ENCODE peak calls at places on chromosome 4, in four cellular contexts. One of them, this sample, is unnamed.

GRCh38 chr4:24856586-24856985 is 56.3 kb downstream of the CCDC149 start:
- DNase-seq in AG04449: no peak
- DNase-seq in AG10803: peak
- DNase-seq in mucosa of descending colon: no peak
- DNase-seq in this sample: peak

GRCh38 chr4:148444296-148445070 is 2.3 kb upstream of the NR3C2 start:
- DNase-seq in mucosa of descending colon: peak
- DNase-seq in AG10803: no peak
- DNase-seq in AG04449: no peak
- DNase-seq in this sample: no peak

GRCh38 chr4:6767725-6768538 is 14.6 kb upstream of the KIAA0232 start:
- DNase-seq in mucosa of descending colon: peak
- DNase-seq in AG04449: no peak
- DNase-seq in AG10803: no peak
- DNase-seq in this sample: no peak

GRCh38 chr4:70601422-70602039 is 9.5 kb downstream of the AMBN start:
- DNase-seq in AG04449: peak
- DNase-seq in mucosa of descending colon: peak
- DNase-seq in AG10803: peak
- DNase-seq in this sample: peak

GRCh38 chr4:158201310-158201709 is 9.0 kb upstream of the TMEM144 start:
- DNase-seq in AG10803: no peak
- DNase-seq in mucosa of descending colon: no peak
- DNase-seq in AG04449: no peak
- DNase-seq in this sample: no peak

GRCh38 chr4:87129681-87130080 is 90.7 kb downstream of the KLHL8 start:
- DNase-seq in AG04449: no peak
- DNase-seq in AG10803: no peak
- DNase-seq in mucosa of descending colon: no peak
- DNase-seq in this sample: no peak

GRCh38 chr4:170274616-170275015 is 184.9 kb upstream of the AADAT start:
- DNase-seq in AG04449: no peak
- DNase-seq in AG10803: no peak
- DNase-seq in mucosa of descending colon: no peak
- DNase-seq in this sample: no peak

GRCh38 chr4:21202959-21203358 is 502.7 kb downstream of the PACRGL start:
- DNase-seq in mucosa of descending colon: no peak
- DNase-seq in AG10803: no peak
- DNase-seq in AG04449: no peak
- DNase-seq in this sample: no peak

GRCh38 chr4:107913283-107913899 is 18.0 kb upstream of the CYP2U1 start:
- DNase-seq in AG04449: no peak
- DNase-seq in AG10803: peak
- DNase-seq in mucosa of descending colon: peak
- DNase-seq in this sample: peak

GRCh38 chr4:174550541-174550940 is 28.3 kb upstream of the HPGD start:
- DNase-seq in AG10803: no peak
- DNase-seq in mucosa of descending colon: no peak
- DNase-seq in AG04449: no peak
- DNase-seq in this sample: no peak

GRCh38 chr4:121338506-121338905 is 42.3 kb downstream of the QRFPR start:
- DNase-seq in AG10803: no peak
- DNase-seq in AG04449: no peak
- DNase-seq in mucosa of descending colon: no peak
- DNase-seq in this sample: no peak

GRCh38 chr4:154082760-154083530 is 294.1 kb upstream of the SFRP2 start:
- DNase-seq in AG10803: peak
- DNase-seq in AG04449: no peak
- DNase-seq in mucosa of descending colon: peak
- DNase-seq in this sample: no peak

GRCh38 chr4:40305329-40306193 is 29.6 kb upstream of the CHRNA9 start:
- DNase-seq in AG04449: no peak
- DNase-seq in mucosa of descending colon: no peak
- DNase-seq in AG10803: no peak
- DNase-seq in this sample: no peak

GRCh38 chr4:41598580-41598979 is 60.6 kb downstream of the LIMCH1 start:
- DNase-seq in AG10803: no peak
- DNase-seq in mucosa of descending colon: no peak
- DNase-seq in AG04449: no peak
- DNase-seq in this sample: no peak

GRCh38 chr4:169103966-169104412 is 93.9 kb upstream of the CBR4 start:
- DNase-seq in mucosa of descending colon: no peak
- DNase-seq in AG04449: no peak
- DNase-seq in AG10803: no peak
- DNase-seq in this sample: peak

GRCh38 chr4:125956281-125956680 is 641.5 kb downstream of the FAT4 start:
- DNase-seq in mucosa of descending colon: no peak
- DNase-seq in AG04449: no peak
- DNase-seq in AG10803: peak
- DNase-seq in this sample: no peak

GRCh38 chr4:176038789-176039188 is 26.9 kb upstream of the WDR17 start:
- DNase-seq in AG10803: no peak
- DNase-seq in AG04449: no peak
- DNase-seq in mucosa of descending colon: no peak
- DNase-seq in this sample: no peak

GRCh38 chr4:1050486-1051213 is 39.2 kb downstream of the FGFRL1 start:
- DNase-seq in AG10803: no peak
- DNase-seq in AG04449: no peak
- DNase-seq in mucosa of descending colon: peak
- DNase-seq in this sample: no peak

GRCh38 chr4:23533859-23534258 is 356.0 kb downstream of the PPARGC1A start:
- DNase-seq in mucosa of descending colon: no peak
- DNase-seq in AG10803: no peak
- DNase-seq in AG04449: no peak
- DNase-seq in this sample: no peak

GRCh38 chr4:121072080-121072835 is at the start of gene NDNF:
- DNase-seq in AG10803: peak
- DNase-seq in mucosa of descending colon: peak
- DNase-seq in AG04449: no peak
- DNase-seq in this sample: peak

GRCh38 chr4:145799225-145799624 is 119.3 kb downstream of the C4orf51 start:
- DNase-seq in mucosa of descending colon: no peak
- DNase-seq in AG04449: no peak
- DNase-seq in AG10803: no peak
- DNase-seq in this sample: no peak

GRCh38 chr4:184529283-184529682 is 54.9 kb upstream of the IRF2 start:
- DNase-seq in mucosa of descending colon: no peak
- DNase-seq in AG04449: no peak
- DNase-seq in AG10803: no peak
- DNase-seq in this sample: peak

GRCh38 chr4:155999743-156000142 is 46.1 kb upstream of the CTSO start:
- DNase-seq in AG10803: no peak
- DNase-seq in mucosa of descending colon: no peak
- DNase-seq in AG04449: no peak
- DNase-seq in this sample: peak
- TF ChIP-seq CTCF in AG10803: peak
- TF ChIP-seq CTCF in mucosa of descending colon: no peak
- TF ChIP-seq CTCF in AG04449: no peak
- TF ChIP-seq CTCF in this sample: peak

GRCh38 chr4:135368826-135369225 is 1167.2 kb upstream of the PABPC4L start:
- DNase-seq in mucosa of descending colon: no peak
- DNase-seq in AG10803: no peak
- DNase-seq in AG04449: no peak
- DNase-seq in this sample: peak

GRCh38 chr4:135372131-135372530 is 1170.5 kb upstream of the PABPC4L start:
- DNase-seq in AG10803: no peak
- DNase-seq in AG04449: no peak
- DNase-seq in mucosa of descending colon: no peak
- DNase-seq in this sample: no peak

GRCh38 chr4:135371137-135371536 is 1169.5 kb upstream of the PABPC4L start:
- DNase-seq in AG04449: no peak
- DNase-seq in AG10803: no peak
- DNase-seq in mucosa of descending colon: peak
- DNase-seq in this sample: no peak
- TF ChIP-seq CTCF in AG04449: no peak
- TF ChIP-seq CTCF in AG10803: no peak
- TF ChIP-seq CTCF in mucosa of descending colon: no peak
- TF ChIP-seq CTCF in this sample: no peak

DNA sequence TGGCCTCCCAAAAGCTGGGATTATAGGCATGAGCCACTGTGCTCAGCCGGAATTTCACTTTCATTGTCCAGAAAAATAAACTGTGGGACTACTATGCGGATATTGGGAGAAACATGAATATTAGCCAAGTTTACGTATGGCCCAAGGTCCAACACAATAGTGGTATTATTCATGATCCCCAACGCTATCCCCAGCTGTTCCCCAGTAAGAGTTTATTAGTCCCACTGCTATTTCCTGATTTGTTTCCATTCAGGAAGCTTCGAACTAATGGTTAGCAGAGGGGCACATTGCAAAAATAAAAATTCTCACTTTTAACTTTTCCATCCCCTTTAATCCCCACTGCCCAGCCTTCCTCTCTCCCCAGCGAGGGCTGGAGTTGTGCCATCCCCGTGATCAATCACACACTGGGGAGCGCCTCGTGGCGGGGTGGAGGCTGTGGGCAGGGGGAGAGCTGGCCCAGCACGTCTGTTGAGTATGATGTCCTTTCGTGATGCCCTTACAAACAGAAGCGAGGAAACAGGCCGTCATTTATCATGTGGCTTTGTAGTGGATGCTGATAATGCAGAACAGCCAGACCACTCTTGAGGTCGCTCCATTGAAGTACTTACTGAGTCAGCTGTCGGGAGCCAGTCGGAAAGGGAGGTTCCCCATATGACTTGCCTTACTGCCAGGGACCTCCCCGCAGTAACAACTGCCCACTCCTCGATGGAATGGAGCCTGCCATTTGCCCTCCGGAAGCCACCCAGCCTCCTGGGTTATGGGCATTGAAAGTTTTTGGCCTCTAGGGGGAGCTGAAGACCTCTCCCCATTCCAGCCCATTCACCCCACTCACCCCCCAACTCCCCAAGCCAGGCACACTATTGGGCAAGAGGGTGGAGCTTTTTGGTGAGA is 117.0 kb downstream of the KDR start:
- DNase-seq in AG10803: no peak
- DNase-seq in AG04449: no peak
- DNase-seq in mucosa of descending colon: no peak
- DNase-seq in this sample: no peak
- TF ChIP-seq CTCF in AG10803: peak
- TF ChIP-seq CTCF in AG04449: no peak
- TF ChIP-seq CTCF in mucosa of descending colon: no peak
- TF ChIP-seq CTCF in this sample: peak

DNA sequence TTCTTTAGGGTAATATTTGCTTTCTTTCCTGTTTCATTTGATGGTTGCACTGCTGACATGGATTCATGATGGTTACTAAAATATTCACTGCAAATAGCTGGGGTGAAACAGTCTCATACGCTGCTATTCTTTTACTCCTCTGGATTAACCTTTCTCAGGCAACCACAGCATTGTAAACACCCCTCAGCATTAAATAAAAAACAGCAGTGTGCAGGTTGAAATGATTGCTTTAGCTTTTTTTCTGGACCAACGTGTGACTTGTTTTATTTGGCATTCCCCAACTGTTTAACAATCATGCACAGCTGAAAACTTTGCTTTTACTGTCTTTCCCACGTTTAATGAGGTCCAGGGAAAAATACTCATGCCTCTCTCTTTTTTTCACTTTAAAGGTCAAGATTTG is 490.8 kb downstream of the RAPGEF2 start:
- DNase-seq in AG04449: no peak
- DNase-seq in AG10803: no peak
- DNase-seq in mucosa of descending colon: no peak
- DNase-seq in this sample: no peak
- TF ChIP-seq CTCF in AG04449: no peak
- TF ChIP-seq CTCF in AG10803: no peak
- TF ChIP-seq CTCF in mucosa of descending colon: no peak
- TF ChIP-seq CTCF in this sample: no peak

GRCh38 chr4:73433140-73433539 is 2.9 kb upstream of the AFP start:
- DNase-seq in AG10803: no peak
- DNase-seq in mucosa of descending colon: no peak
- DNase-seq in AG04449: no peak
- DNase-seq in this sample: no peak

GRCh38 chr4:73432169-73433000 is 3.6 kb upstream of the AFP start:
- DNase-seq in AG10803: no peak
- DNase-seq in AG04449: no peak
- DNase-seq in mucosa of descending colon: no peak
- DNase-seq in this sample: no peak

GRCh38 chr4:73435984-73436383 is at the start of gene AFP:
- DNase-seq in AG10803: no peak
- DNase-seq in AG04449: no peak
- DNase-seq in mucosa of descending colon: no peak
- DNase-seq in this sample: no peak

GRCh38 chr4:73431813-73432168 is 4.2 kb upstream of the AFP start:
- DNase-seq in AG04449: no peak
- DNase-seq in AG10803: no peak
- DNase-seq in mucosa of descending colon: no peak
- DNase-seq in this sample: no peak

DNA sequence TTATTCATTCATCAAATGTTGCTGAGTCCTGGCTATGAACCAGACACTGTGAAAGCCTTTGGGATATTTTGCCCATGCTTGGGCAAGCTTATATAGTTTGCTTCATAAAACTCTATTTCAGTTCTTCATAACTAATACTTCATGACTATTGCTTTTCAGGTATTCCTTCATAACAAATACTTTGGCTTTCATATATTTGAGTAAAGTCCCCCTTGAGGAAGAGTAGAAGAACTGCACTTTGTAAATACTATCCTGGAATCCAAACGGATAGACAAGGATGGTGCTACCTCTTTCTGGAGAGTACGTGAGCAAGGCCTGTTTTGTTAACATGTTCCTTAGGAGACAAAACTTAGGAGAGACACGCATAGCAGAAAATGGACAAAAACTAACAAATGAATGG is 1.7 kb upstream of the AFP start:
- DNase-seq in AG10803: no peak
- DNase-seq in AG04449: no peak
- DNase-seq in mucosa of descending colon: no peak
- DNase-seq in this sample: no peak
- TF ChIP-seq CTCF in AG10803: peak
- TF ChIP-seq CTCF in AG04449: peak
- TF ChIP-seq CTCF in mucosa of descending colon: no peak
- TF ChIP-seq CTCF in this sample: peak

GRCh38 chr4:78799551-78800495 is 23.7 kb downstream of the BMP2K start:
- DNase-seq in AG04449: no peak
- DNase-seq in AG10803: no peak
- DNase-seq in mucosa of descending colon: no peak
- DNase-seq in this sample: no peak
- TF ChIP-seq CTCF in AG04449: no peak
- TF ChIP-seq CTCF in AG10803: no peak
- TF ChIP-seq CTCF in mucosa of descending colon: no peak
- TF ChIP-seq CTCF in this sample: no peak

GRCh38 chr4:42995343-42995944 is 102.9 kb downstream of the GRXCR1 start:
- DNase-seq in AG10803: peak
- DNase-seq in AG04449: no peak
- DNase-seq in mucosa of descending colon: no peak
- DNase-seq in this sample: peak
- TF ChIP-seq CTCF in AG10803: peak
- TF ChIP-seq CTCF in AG04449: peak
- TF ChIP-seq CTCF in mucosa of descending colon: no peak
- TF ChIP-seq CTCF in this sample: peak

GRCh38 chr4:142278171-142278570 is 567.9 kb downstream of the INPP4B start:
- DNase-seq in mucosa of descending colon: no peak
- DNase-seq in AG04449: no peak
- DNase-seq in AG10803: peak
- DNase-seq in this sample: peak
- TF ChIP-seq CTCF in mucosa of descending colon: no peak
- TF ChIP-seq CTCF in AG04449: no peak
- TF ChIP-seq CTCF in AG10803: no peak
- TF ChIP-seq CTCF in this sample: no peak